ENCODE peak calls at places on chromosomes 16 and 17, in ten cellular contexts. L is T-helper 17 cell; P is Right ventricle myocardium superior; C is upper lobe of right lung; H is HTR-8/SVneo; I is SK-MEL-5; D is Caki2; M is NCI-H2081; T is H7; U is stimulated activated CD8-positive, alpha-beta memory T cell treated with anti-CD3 and anti-CD28 coated beads, Interleukin-7, amount 100 ng/mL, for 1 hour. Q is an unnamed sample.

GRCh38 chr17:47914296-47914948 is 18.4 kb downstream of the SP2 start:
- DNase-seq in L (no peak), P (no peak), C (no peak), H (no peak), I (no peak), D (no peak), M (no peak), T (no peak), U (no peak), Q (no peak)

GRCh38 chr17:67054011-67054591 is 9.7 kb downstream of the CACNG1 start:
- DNase-seq in L (no peak), P (no peak), C (no peak), H (no peak), I (no peak), D (no peak), M (no peak), T (no peak), U (no peak), Q (no peak)

GRCh38 chr17:80738020-80738380 is 193.4 kb downstream of the RPTOR start:
- DNase-seq in L (no peak), P (no peak), C (no peak), H (no peak), I (no peak), D (no peak), M (no peak), T (no peak), U (no peak), Q (no peak)

GRCh38 chr17:51119415-51120356 is 982 bp downstream of the SPAG9 start:
- DNase-seq in L (peak), P (peak), C (peak), H (peak), I (peak), D (peak), M (peak), T (peak), U (no peak), Q (peak)

GRCh38 chr17:68346448-68346847 is 55.2 kb downstream of the ARSG start:
- DNase-seq in L (peak), P (peak), C (peak), H (no peak), I (no peak), D (no peak), M (no peak), T (peak), U (peak), Q (peak)

GRCh38 chr17:38605230-38605851 is 411 bp downstream of the SRCIN1 start:
- DNase-seq in L (no peak), P (no peak), C (no peak), H (peak), I (no peak), D (no peak), M (peak), T (peak), U (no peak), Q (peak)

GRCh38 chr17:351875-352420 is 659 bp downstream of the RPH3AL start:
- DNase-seq in L (no peak), P (no peak), C (no peak), H (no peak), I (no peak), D (no peak), M (no peak), T (no peak), U (no peak), Q (no peak)

GRCh38 chr17:80889231-80889896 is 102.3 kb upstream of the CHMP6 start:
- DNase-seq in L (no peak), P (peak), C (no peak), H (no peak), I (no peak), D (no peak), M (no peak), T (no peak), U (no peak), Q (no peak)

GRCh38 chr17:76051071-76051467 is 21.2 kb downstream of the SRP68 start:
- DNase-seq in L (no peak), P (no peak), C (no peak), H (no peak), I (no peak), D (peak), M (no peak), T (no peak), U (no peak), Q (no peak)

GRCh38 chr17:36942631-36943125 is 5.4 kb downstream of the LHX1 start:
- DNase-seq in L (no peak), P (no peak), C (no peak), H (no peak), I (no peak), D (no peak), M (no peak), T (peak), U (no peak), Q (no peak)

GRCh38 chr17:27549251-27549919 is 81.6 kb upstream of the LGALS9 start:
- DNase-seq in L (no peak), P (peak), C (no peak), H (no peak), I (no peak), D (no peak), M (no peak), T (no peak), U (no peak), Q (no peak)

GRCh38 chr16:50188619-50189136 is 35.6 kb downstream of the TENT4B start:
- DNase-seq in L (no peak), P (no peak), C (no peak), H (no peak), I (no peak), D (no peak), M (no peak), T (no peak), U (no peak), Q (no peak)